ENCODE peak calls at places on chromosomes 4 and X, in four cellular contexts. L is hippocampal formation; U is activated T-cell treated with anti-CD3 and anti-CD28 coated beads, Interleukin-2, amount 50 U/mL, for 1 hour; J is AG20443. K is an unnamed sample.

GRCh38 chr4:87032884-87033533 is 98.2 kb downstream of the AFF1 start:
- DNase-seq in L (no peak), J (peak), U (no peak), K (no peak)

GRCh38 chr4:6591781-6592180 is 16.8 kb downstream of the MAN2B2 start:
- DNase-seq in J (no peak), L (no peak), U (no peak), K (no peak)

GRCh38 chr4:121256346-121256745 is 92.2 kb upstream of the TNIP3 start:
- DNase-seq in J (peak), L (no peak), U (no peak), K (no peak)

GRCh38 chrX:33210156-33210555 is 1.2 kb downstream of the DMD start:
- DNase-seq in L (no peak), U (no peak), J (no peak), K (no peak)

GRCh38 chrX:118254611-118255010 is 91.3 kb upstream of the WDR44 start:
- DNase-seq in U (no peak), L (peak), J (peak), K (peak)

GRCh38 chrX:13101439-13102139 is 57.2 kb upstream of the FAM9C start:
- DNase-seq in J (peak), U (peak), L (no peak), K (no peak)

GRCh38 chr4:80876810-80877209 is 153.7 kb upstream of the BMP3 start:
- DNase-seq in J (no peak), U (no peak), L (no peak), K (no peak)

GRCh38 chrX:44938111-44938510 is 65.1 kb downstream of the KDM6A start:
- DNase-seq in L (no peak), U (no peak), J (no peak), K (no peak)